ENCODE peak calls at places on chromosomes 4 and X, in six cellular contexts. N is myocyte, A is MCF 10A, Z is GM12891, U is astrocyte of the hippocampus, V is OCI-LY7. H is an unnamed sample.

GRCh38 chr4:130125468-130125867 is 1029.5 kb downstream of the C4orf33 start:
- DNase-seq in A (no peak), N (no peak), U (peak), V (no peak), Z (no peak), H (no peak)

GRCh38 chrX:119763175-119763574 is 4.8 kb downstream of the SOWAHD start:
- DNase-seq in Z (no peak), U (peak), V (no peak), A (no peak), N (peak), H (peak)

GRCh38 chr4:147207941-147208340 is 262.3 kb upstream of the TTC29 start:
- DNase-seq in A (no peak), V (no peak), U (no peak), N (no peak), Z (no peak), H (no peak)

GRCh38 chr4:7906171-7906581 is 33.5 kb downstream of the AFAP1 start:
- DNase-seq in A (no peak), U (peak), V (no peak), Z (no peak), N (no peak), H (no peak)

GRCh38 chr4:26001816-26002215 is 87.8 kb downstream of the SMIM20 start:
- DNase-seq in N (no peak), U (no peak), V (no peak), A (no peak), Z (no peak), H (no peak)

GRCh38 chr4:3786196-3786869 is 20.1 kb downstream of the ADRA2C start:
- DNase-seq in Z (no peak), N (peak), A (peak), V (no peak), U (peak), H (peak)

GRCh38 chrX:39888730-39889129 is 209.0 kb downstream of the BCOR start:
- DNase-seq in A (no peak), Z (no peak), N (no peak), V (no peak), U (no peak), H (no peak)

GRCh38 chr4:1612278-1613098 is 71.6 kb downstream of the FAM53A start:
- DNase-seq in A (no peak), U (no peak), N (no peak), Z (no peak), V (no peak), H (no peak)

GRCh38 chr4:11268149-11268548 is 160.5 kb downstream of the HS3ST1 start:
- DNase-seq in A (no peak), N (no peak), Z (no peak), U (no peak), V (no peak), H (no peak)

GRCh38 chr4:107951551-107951950 is 20.2 kb downstream of the CYP2U1 start:
- DNase-seq in U (peak), A (no peak), N (no peak), Z (no peak), V (no peak), H (no peak)

H was measured in RPMI8226.